ENCODE peak calls at places on chromosome 12, in four cellular contexts. One of them, this sample, is unnamed.

GRCh38 chr12:52486166-52487105 is 6.6 kb downstream of the KRT6A start:
- DNase-seq in NCI-H524 treated with DMSO at 0.1 percent for 48 hours: no peak
- DNase-seq in right atrium auricular region: no peak
- DNase-seq in pulmonary artery endothelial cell: no peak
- DNase-seq in this sample: no peak

GRCh38 chr12:15527201-15527782 is 205.0 kb downstream of the PTPRO start:
- DNase-seq in NCI-H524 treated with DMSO at 0.1 percent for 48 hours: no peak
- DNase-seq in right atrium auricular region: no peak
- DNase-seq in pulmonary artery endothelial cell: no peak
- DNase-seq in this sample: no peak

GRCh38 chr12:121443193-121443829 is 43.4 kb downstream of the RNF34 start:
- DNase-seq in pulmonary artery endothelial cell: peak
- DNase-seq in NCI-H524 treated with DMSO at 0.1 percent for 48 hours: no peak
- DNase-seq in right atrium auricular region: peak
- DNase-seq in this sample: peak

GRCh38 chr12:7374423-7375144 is 69.4 kb downstream of the CD163L1 start:
- DNase-seq in pulmonary artery endothelial cell: no peak
- DNase-seq in NCI-H524 treated with DMSO at 0.1 percent for 48 hours: peak
- DNase-seq in right atrium auricular region: no peak
- DNase-seq in this sample: no peak

GRCh38 chr12:118145798-118146156 is 9.9 kb downstream of the PEBP1 start:
- DNase-seq in pulmonary artery endothelial cell: no peak
- DNase-seq in right atrium auricular region: no peak
- DNase-seq in NCI-H524 treated with DMSO at 0.1 percent for 48 hours: no peak
- DNase-seq in this sample: no peak

GRCh38 chr12:67681145-67681778 is 32.7 kb downstream of the DYRK2 start:
- DNase-seq in right atrium auricular region: no peak
- DNase-seq in pulmonary artery endothelial cell: peak
- DNase-seq in NCI-H524 treated with DMSO at 0.1 percent for 48 hours: no peak
- DNase-seq in this sample: no peak

GRCh38 chr12:118633071-118633470 is 256.7 kb downstream of the SUDS3 start:
- DNase-seq in NCI-H524 treated with DMSO at 0.1 percent for 48 hours: no peak
- DNase-seq in right atrium auricular region: no peak
- DNase-seq in pulmonary artery endothelial cell: no peak
- DNase-seq in this sample: no peak

GRCh38 chr12:60693019-60693626 is 1097.3 kb downstream of the SLC16A7 start:
- DNase-seq in NCI-H524 treated with DMSO at 0.1 percent for 48 hours: no peak
- DNase-seq in right atrium auricular region: no peak
- DNase-seq in pulmonary artery endothelial cell: no peak
- DNase-seq in this sample: no peak

GRCh38 chr12:29245246-29245645 is 96.2 kb downstream of the FAR2 start:
- DNase-seq in right atrium auricular region: no peak
- DNase-seq in NCI-H524 treated with DMSO at 0.1 percent for 48 hours: no peak
- DNase-seq in pulmonary artery endothelial cell: no peak
- DNase-seq in this sample: no peak

GRCh38 chr12:111408116-111408440 is 2.4 kb downstream of the SH2B3 start:
- DNase-seq in right atrium auricular region: no peak
- DNase-seq in pulmonary artery endothelial cell: no peak
- DNase-seq in NCI-H524 treated with DMSO at 0.1 percent for 48 hours: no peak
- DNase-seq in this sample: no peak

GRCh38 chr12:26833692-26834168 is 736 bp upstream of the ITPR2 start:
- DNase-seq in right atrium auricular region: no peak
- DNase-seq in pulmonary artery endothelial cell: no peak
- DNase-seq in NCI-H524 treated with DMSO at 0.1 percent for 48 hours: no peak
- DNase-seq in this sample: peak

GRCh38 chr12:92467886-92468285 is 234.9 kb upstream of the PLEKHG7 start:
- DNase-seq in right atrium auricular region: no peak
- DNase-seq in NCI-H524 treated with DMSO at 0.1 percent for 48 hours: no peak
- DNase-seq in pulmonary artery endothelial cell: no peak
- DNase-seq in this sample: no peak

GRCh38 chr12:65430571-65431306 is 152.3 kb downstream of the MSRB3 start:
- DNase-seq in NCI-H524 treated with DMSO at 0.1 percent for 48 hours: no peak
- DNase-seq in pulmonary artery endothelial cell: peak
- DNase-seq in right atrium auricular region: no peak
- DNase-seq in this sample: no peak

GRCh38 chr12:25957898-25958253 is 606 bp upstream of the RASSF8 start:
- DNase-seq in NCI-H524 treated with DMSO at 0.1 percent for 48 hours: no peak
- DNase-seq in right atrium auricular region: peak
- DNase-seq in pulmonary artery endothelial cell: peak
- DNase-seq in this sample: no peak

GRCh38 chr12:90999518-90999917 is 5.3 kb downstream of the EPYC start:
- DNase-seq in NCI-H524 treated with DMSO at 0.1 percent for 48 hours: no peak
- DNase-seq in pulmonary artery endothelial cell: no peak
- DNase-seq in right atrium auricular region: no peak
- DNase-seq in this sample: no peak

GRCh38 chr12:41897593-41897992 is 247.1 kb downstream of the GXYLT1 start:
- DNase-seq in pulmonary artery endothelial cell: no peak
- DNase-seq in NCI-H524 treated with DMSO at 0.1 percent for 48 hours: no peak
- DNase-seq in right atrium auricular region: no peak
- DNase-seq in this sample: no peak

GRCh38 chr12:121575051-121575450 is 5.8 kb downstream of the KDM2B start:
- DNase-seq in right atrium auricular region: no peak
- DNase-seq in NCI-H524 treated with DMSO at 0.1 percent for 48 hours: no peak
- DNase-seq in pulmonary artery endothelial cell: no peak
- DNase-seq in this sample: no peak

GRCh38 chr12:54723653-54724256 is 75.6 kb upstream of the DCD start:
- DNase-seq in pulmonary artery endothelial cell: no peak
- DNase-seq in right atrium auricular region: no peak
- DNase-seq in NCI-H524 treated with DMSO at 0.1 percent for 48 hours: no peak
- DNase-seq in this sample: peak

GRCh38 chr12:25983625-25984024 is 25.1 kb downstream of the RASSF8 start:
- DNase-seq in pulmonary artery endothelial cell: no peak
- DNase-seq in right atrium auricular region: no peak
- DNase-seq in NCI-H524 treated with DMSO at 0.1 percent for 48 hours: no peak
- DNase-seq in this sample: no peak

GRCh38 chr12:71183846-71184245 is 26.0 kb upstream of the TSPAN8 start:
- DNase-seq in NCI-H524 treated with DMSO at 0.1 percent for 48 hours: no peak
- DNase-seq in right atrium auricular region: no peak
- DNase-seq in pulmonary artery endothelial cell: no peak
- DNase-seq in this sample: no peak

GRCh38 chr12:76789335-76790050 is 25.6 kb downstream of the ZDHHC17 start:
- DNase-seq in NCI-H524 treated with DMSO at 0.1 percent for 48 hours: no peak
- DNase-seq in pulmonary artery endothelial cell: no peak
- DNase-seq in right atrium auricular region: no peak
- DNase-seq in this sample: no peak

GRCh38 chr12:64494998-64495729 is 43.2 kb downstream of the TBK1 start:
- DNase-seq in pulmonary artery endothelial cell: no peak
- DNase-seq in NCI-H524 treated with DMSO at 0.1 percent for 48 hours: no peak
- DNase-seq in right atrium auricular region: no peak
- DNase-seq in this sample: no peak

GRCh38 chr12:71599213-71599612 is 64.4 kb downstream of the ZFC3H1 start:
- DNase-seq in right atrium auricular region: no peak
- DNase-seq in NCI-H524 treated with DMSO at 0.1 percent for 48 hours: no peak
- DNase-seq in pulmonary artery endothelial cell: no peak
- DNase-seq in this sample: no peak

GRCh38 chr12:107660230-107660629 is 25.4 kb upstream of the PWP1 start:
- DNase-seq in right atrium auricular region: no peak
- DNase-seq in pulmonary artery endothelial cell: no peak
- DNase-seq in NCI-H524 treated with DMSO at 0.1 percent for 48 hours: no peak
- DNase-seq in this sample: no peak

GRCh38 chr12:50110127-50110761 is 1.8 kb upstream of the COX14 start:
- DNase-seq in pulmonary artery endothelial cell: no peak
- DNase-seq in NCI-H524 treated with DMSO at 0.1 percent for 48 hours: no peak
- DNase-seq in right atrium auricular region: no peak
- DNase-seq in this sample: no peak

GRCh38 chr12:132482771-132483170 is 7.2 kb upstream of the FBRSL1 start:
- DNase-seq in pulmonary artery endothelial cell: no peak
- DNase-seq in right atrium auricular region: no peak
- DNase-seq in NCI-H524 treated with DMSO at 0.1 percent for 48 hours: no peak
- DNase-seq in this sample: no peak

GRCh38 chr12:3311027-3311402 is 180.0 kb upstream of the PRMT8 start:
- DNase-seq in right atrium auricular region: no peak
- DNase-seq in NCI-H524 treated with DMSO at 0.1 percent for 48 hours: no peak
- DNase-seq in pulmonary artery endothelial cell: no peak
- DNase-seq in this sample: no peak

GRCh38 chr12:6958609-6959375 is 7.6 kb downstream of the PTPN6 start:
- DNase-seq in right atrium auricular region: no peak
- DNase-seq in pulmonary artery endothelial cell: no peak
- DNase-seq in NCI-H524 treated with DMSO at 0.1 percent for 48 hours: no peak
- DNase-seq in this sample: peak

GRCh38 chr12:122855985-122856831 is 21.0 kb downstream of the HIP1R start:
- DNase-seq in pulmonary artery endothelial cell: no peak
- DNase-seq in right atrium auricular region: no peak
- DNase-seq in NCI-H524 treated with DMSO at 0.1 percent for 48 hours: no peak
- DNase-seq in this sample: no peak

GRCh38 chr12:1920971-1921370 is 2.5 kb upstream of the CACNA2D4 start:
- DNase-seq in NCI-H524 treated with DMSO at 0.1 percent for 48 hours: no peak
- DNase-seq in right atrium auricular region: peak
- DNase-seq in pulmonary artery endothelial cell: no peak
- DNase-seq in this sample: no peak

GRCh38 chr12:50195832-50196231 is 28.7 kb upstream of the CERS5 start:
- DNase-seq in right atrium auricular region: no peak
- DNase-seq in pulmonary artery endothelial cell: no peak
- DNase-seq in NCI-H524 treated with DMSO at 0.1 percent for 48 hours: peak
- DNase-seq in this sample: no peak

GRCh38 chr12:51631591-51631990 is 40.6 kb downstream of the SCN8A start:
- DNase-seq in NCI-H524 treated with DMSO at 0.1 percent for 48 hours: no peak
- DNase-seq in pulmonary artery endothelial cell: no peak
- DNase-seq in right atrium auricular region: no peak
- DNase-seq in this sample: no peak

GRCh38 chr12:72872488-72872887 is 600.3 kb downstream of the TRHDE start:
- DNase-seq in NCI-H524 treated with DMSO at 0.1 percent for 48 hours: no peak
- DNase-seq in right atrium auricular region: no peak
- DNase-seq in pulmonary artery endothelial cell: no peak
- DNase-seq in this sample: no peak

GRCh38 chr12:11685261-11685660 is 35.8 kb downstream of the ETV6 start:
- DNase-seq in pulmonary artery endothelial cell: no peak
- DNase-seq in NCI-H524 treated with DMSO at 0.1 percent for 48 hours: no peak
- DNase-seq in right atrium auricular region: no peak
- DNase-seq in this sample: no peak

GRCh38 chr12:71124833-71125460 is 32.9 kb downstream of the TSPAN8 start:
- DNase-seq in NCI-H524 treated with DMSO at 0.1 percent for 48 hours: no peak
- DNase-seq in pulmonary artery endothelial cell: no peak
- DNase-seq in right atrium auricular region: no peak
- DNase-seq in this sample: no peak

GRCh38 chr12:49801141-49802063 is 26.8 kb downstream of the NCKAP5L start:
- DNase-seq in pulmonary artery endothelial cell: no peak
- DNase-seq in NCI-H524 treated with DMSO at 0.1 percent for 48 hours: no peak
- DNase-seq in right atrium auricular region: no peak
- DNase-seq in this sample: no peak

GRCh38 chr12:108806921-108807320 is 50.5 kb downstream of the SSH1 start:
- DNase-seq in pulmonary artery endothelial cell: no peak
- DNase-seq in right atrium auricular region: no peak
- DNase-seq in NCI-H524 treated with DMSO at 0.1 percent for 48 hours: no peak
- DNase-seq in this sample: no peak

GRCh38 chr12:128607606-128608005 is 216.2 kb downstream of the SLC15A4 start:
- DNase-seq in pulmonary artery endothelial cell: no peak
- DNase-seq in NCI-H524 treated with DMSO at 0.1 percent for 48 hours: no peak
- DNase-seq in right atrium auricular region: no peak
- DNase-seq in this sample: no peak

GRCh38 chr12:27427824-27428223 is 18.7 kb upstream of the SMCO2 start:
- DNase-seq in pulmonary artery endothelial cell: no peak
- DNase-seq in right atrium auricular region: no peak
- DNase-seq in NCI-H524 treated with DMSO at 0.1 percent for 48 hours: no peak
- DNase-seq in this sample: no peak

This sample was measured in stimulated activated naive CD4-positive, alpha-beta T cell.